ENCODE peak calls at places on chromosomes 16 and 17, in eight cellular contexts. T, C, X, Q, H, R, O and W are unnamed samples.

GRCh38 chr16:82651921-82652601 is 25.3 kb downstream of the CDH13 start:
- ATAC-seq in T (no peak), C (no peak), X (no peak), Q (no peak), H (peak; percentile 60), R (no peak), O (no peak), W (no peak)

GRCh38 chr17:48066192-48066591 is 18.0 kb downstream of the NFE2L1 start:
- ATAC-seq in T (no peak), C (no peak), X (no peak), Q (no peak), H (no peak), R (no peak), O (no peak), W (no peak)

GRCh38 chr16:75909746-75910145 is 183.5 kb upstream of the CPHXL start:
- ATAC-seq in T (no peak), C (no peak), X (no peak), Q (no peak), H (no peak), R (no peak), O (no peak), W (no peak)

GRCh38 chr17:59643159-59643857 is 23.6 kb downstream of the CLTC start:
- ATAC-seq in T (peak; percentile 50), C (peak; percentile 20), X (peak; percentile 58), Q (peak; percentile 45), H (peak; percentile 50), R (peak; percentile 38), O (no peak), W (peak; percentile 51)

GRCh38 chr16:71230122-71230845 is at the start of gene HYDIN:
- ATAC-seq in T (peak; percentile 32), C (peak; percentile 85), X (no peak), Q (peak; percentile 100), H (no peak), R (peak; percentile 74), O (peak; percentile 83), W (no peak)

GRCh38 chr17:75418523-75419050 is 13.1 kb upstream of the GRB2 start:
- ATAC-seq in T (peak; percentile 26), C (no peak), X (no peak), Q (no peak), H (no peak), R (no peak), O (no peak), W (no peak)

GRCh38 chr16:1979271-1980025 is 1.8 kb downstream of the NOXO1 start:
- ATAC-seq in T (no peak), C (no peak), X (peak; percentile 65), Q (peak; percentile 48), H (no peak), R (no peak), O (peak; percentile 24), W (no peak)

GRCh38 chr17:30116345-30116660 is 313 bp upstream of the NSRP1 start:
- ATAC-seq in T (no peak), C (no peak), X (peak; percentile 52), Q (no peak), H (peak; percentile 17), R (no peak), O (peak; percentile 35), W (no peak)

GRCh38 chr17:6461246-6461645 is 17.0 kb downstream of the PIMREG start:
- ATAC-seq in T (no peak), C (no peak), X (no peak), Q (no peak), H (no peak), R (no peak), O (no peak), W (no peak)

GRCh38 chr17:8417806-8418205 is 17.9 kb upstream of the NDEL1 start:
- ATAC-seq in T (no peak), C (no peak), X (no peak), Q (no peak), H (no peak), R (peak; percentile 70), O (no peak), W (no peak)

GRCh38 chr16:81932668-81933067 is 78.6 kb downstream of the SDR42E1 start:
- ATAC-seq in T (no peak), C (no peak), X (peak; percentile 65), Q (peak; percentile 57), H (no peak), R (peak; percentile 59), O (no peak), W (no peak)

GRCh38 chr17:18866866-18867813 is 9.2 kb downstream of the PRPSAP2 start:
- ATAC-seq in T (no peak), C (no peak), X (no peak), Q (no peak), H (no peak), R (peak; percentile 95), O (no peak), W (no peak)

GRCh38 chr16:75401697-75402096 is 31.6 kb downstream of the CFDP1 start:
- ATAC-seq in T (no peak), C (no peak), X (no peak), Q (no peak), H (no peak), R (no peak), O (no peak), W (no peak)

GRCh38 chr17:42577140-42577531 is 393 bp downstream of the PSMC3IP start:
- ATAC-seq in T (peak; percentile 3), C (peak; percentile 2), X (peak; percentile 41), Q (peak; percentile 25), H (no peak), R (peak; percentile 28), O (peak; percentile 60), W (no peak)

DNA sequence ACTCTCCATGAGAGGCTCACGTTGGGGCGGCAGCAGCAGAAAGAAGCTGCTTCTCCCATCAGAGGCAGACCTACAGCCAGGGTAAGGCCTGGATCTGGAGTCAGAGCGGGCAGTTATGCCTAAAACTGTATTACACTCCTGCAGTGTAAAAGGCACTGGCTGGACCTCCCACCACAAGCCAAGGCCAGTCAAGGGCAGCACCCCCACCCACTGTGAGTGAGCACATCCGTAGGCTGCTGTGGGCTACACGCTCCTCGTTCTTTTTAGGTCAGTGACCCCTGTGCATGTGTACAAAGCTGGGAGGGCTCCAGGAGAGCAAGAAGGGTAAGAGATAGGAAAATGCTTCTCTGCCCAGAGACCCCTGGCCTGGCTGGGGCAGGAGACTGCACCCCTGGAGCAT is 20.7 kb downstream of the DCAKD start:
- ATAC-seq in T (no peak), C (no peak), X (no peak), Q (no peak), H (no peak), R (peak; percentile 90), O (no peak), W (no peak)
- TF ChIP-seq POLR2AphosphoS5 in T (no peak), C (no peak), X (no peak), Q (no peak), H (no peak), R (no peak), O (no peak), W (no peak)

DNA sequence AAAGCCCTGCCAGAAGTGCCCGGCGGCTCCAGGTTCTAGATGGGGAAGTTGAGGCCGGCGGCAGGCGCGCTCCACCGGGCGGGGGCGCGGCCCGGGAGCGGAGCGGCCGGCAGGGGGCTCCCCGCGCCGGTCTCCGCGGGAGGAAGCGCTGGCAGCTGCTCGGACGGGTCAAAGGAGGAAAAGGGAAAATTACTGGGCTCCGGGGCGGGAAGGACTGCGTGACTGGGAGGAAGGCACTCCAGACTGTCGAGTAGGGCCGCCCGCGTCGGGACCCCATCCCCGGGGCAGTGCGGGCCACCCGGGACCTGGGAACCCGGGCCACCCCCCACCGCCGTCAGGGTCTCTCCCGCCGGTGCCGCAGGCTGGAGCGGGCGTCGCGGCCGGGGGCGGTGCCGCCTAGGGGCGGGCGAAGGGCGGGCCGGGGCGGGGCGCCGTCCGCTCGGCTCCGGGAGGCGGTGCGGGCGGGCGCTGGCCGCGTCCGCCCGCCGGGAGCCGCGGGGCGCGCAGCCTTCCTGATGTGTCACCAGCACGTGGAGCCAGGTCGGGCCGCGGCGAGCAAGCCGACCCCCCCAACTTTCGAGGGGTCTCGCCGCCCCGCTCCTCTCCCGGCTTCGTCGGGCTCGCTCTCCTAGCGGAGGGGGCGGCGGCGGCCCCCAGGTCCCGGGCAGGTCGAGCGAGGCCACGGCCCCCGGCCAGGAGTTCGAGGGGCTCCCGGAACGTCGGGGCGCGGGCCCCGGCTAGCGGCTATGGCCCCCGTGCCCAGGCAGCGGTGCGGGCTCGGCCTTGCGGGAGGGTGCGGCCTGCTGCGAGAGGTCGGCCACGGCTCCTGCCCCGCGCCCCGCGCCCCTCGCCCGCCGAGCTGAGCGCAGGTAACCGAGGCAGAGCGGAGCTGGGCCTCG is 167.5 kb downstream of the RAB11FIP4 start:
- ATAC-seq in T (peak; percentile 96), C (peak; percentile 98), X (peak; percentile 96), Q (peak; percentile 56), H (peak; percentile 96), R (peak; percentile 76), O (peak; percentile 92), W (peak; percentile 94)
- TF ChIP-seq POLR2AphosphoS5 in T (peak; percentile 6), C (no peak), X (peak; percentile 80), Q (peak; percentile 40), H (no peak), R (no peak), O (peak; percentile 68), W (peak; percentile 54)

GRCh38 chr17:34318474-34318873 is 761 bp upstream of the CCL8 start:
- ATAC-seq in T (peak; percentile 38), C (peak; percentile 89), X (peak; percentile 52), Q (peak; percentile 83), H (peak; percentile 68), R (no peak), O (no peak), W (no peak)

GRCh38 chr17:34313164-34313563 is 6.1 kb upstream of the CCL8 start:
- ATAC-seq in T (no peak), C (no peak), X (no peak), Q (no peak), H (no peak), R (no peak), O (no peak), W (peak; percentile 61)

GRCh38 chr17:34312080-34312479 is 7.2 kb upstream of the CCL8 start:
- ATAC-seq in T (peak; percentile 47), C (no peak), X (no peak), Q (no peak), H (no peak), R (no peak), O (no peak), W (peak; percentile 79)

GRCh38 chr17:34311291-34311690 is 7.9 kb upstream of the CCL8 start:
- ATAC-seq in T (no peak), C (no peak), X (no peak), Q (no peak), H (no peak), R (no peak), O (no peak), W (no peak)

GRCh38 chr17:34314279-34314678 is 5.0 kb upstream of the CCL8 start:
- ATAC-seq in T (peak; percentile 58), C (no peak), X (no peak), Q (no peak), H (no peak), R (no peak), O (no peak), W (peak; percentile 64)
- TF ChIP-seq POLR2AphosphoS5 in T (no peak), C (no peak), X (no peak), Q (no peak), H (no peak), R (no peak), O (no peak), W (peak; percentile 71)

DNA sequence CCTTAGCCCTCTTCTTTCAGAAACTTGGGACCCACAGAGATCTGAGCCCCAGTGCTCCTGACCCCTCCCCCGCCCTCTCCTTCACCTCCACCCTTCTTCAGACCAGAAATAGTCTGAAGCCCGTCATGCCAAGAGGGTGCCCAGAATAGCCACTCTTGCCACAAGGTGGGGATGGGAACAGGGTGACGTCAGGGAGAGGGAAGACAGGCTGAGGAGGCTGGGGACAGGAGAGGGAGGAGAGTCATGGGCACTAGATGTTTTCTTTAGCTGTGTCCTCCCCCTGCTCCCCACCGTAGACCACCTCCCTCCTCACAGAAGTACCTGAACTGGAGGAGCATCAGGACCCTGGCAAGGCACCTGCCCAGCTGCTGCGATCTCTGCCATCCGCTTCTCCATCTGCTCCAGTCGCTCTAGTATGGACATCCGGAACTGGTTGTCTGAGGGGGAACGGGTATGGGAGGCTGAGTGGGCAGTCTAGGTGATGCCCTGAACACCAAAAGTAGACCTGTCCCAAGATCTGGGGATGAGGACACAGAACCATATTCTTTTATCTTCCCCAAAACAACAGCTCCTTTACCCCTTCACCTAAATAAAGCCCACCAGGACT is 6.5 kb upstream of the SPAG7 start:
- ATAC-seq in T (no peak), C (no peak), X (no peak), Q (no peak), H (no peak), R (no peak), O (no peak), W (no peak)
- TF ChIP-seq POLR2AphosphoS5 in T (no peak), C (no peak), X (no peak), Q (no peak), H (no peak), R (no peak), O (no peak), W (no peak)